ENCODE peak calls at places on chromosomes 3 and 15, in six cellular contexts. E is GM23248, D is SK-N-SH, I is PC-3, R is HCT116, B is MM.1S. W is an unnamed sample.

GRCh38 chr3:180680097-180680430 is 775 bp upstream of the CCDC39 start:
- DNase-seq in I (no peak), B (peak), E (peak), R (no peak), D (peak), W (peak)

GRCh38 chr3:151379083-151379734 is 5.3 kb downstream of the P2RY12 start:
- DNase-seq in I (peak), R (peak), D (peak), E (peak), B (peak), W (peak)

GRCh38 chr3:104032283-104032682 is 1334.4 kb upstream of the ALCAM start:
- DNase-seq in I (no peak), D (no peak), R (no peak), B (no peak), E (no peak), W (no peak)

GRCh38 chr3:50603261-50604109 is 8.1 kb downstream of the CISH start:
- DNase-seq in D (no peak), R (no peak), E (no peak), B (no peak), I (no peak), W (no peak)

GRCh38 chr3:141707741-141708203 is 30.3 kb upstream of the RNF7 start:
- DNase-seq in R (no peak), B (no peak), E (peak), D (no peak), I (peak), W (no peak)

GRCh38 chr3:40597441-40597840 is 72.7 kb downstream of the ZNF621 start:
- DNase-seq in E (peak), R (no peak), B (no peak), D (no peak), I (peak), W (no peak)

GRCh38 chr15:50355612-50355905 is 561 bp upstream of the GABPB1 start:
- DNase-seq in B (no peak), R (no peak), D (no peak), I (no peak), E (peak), W (no peak)

GRCh38 chr15:64158363-64159134 is 4.3 kb downstream of the PPIB start:
- DNase-seq in I (no peak), E (no peak), D (no peak), R (no peak), B (no peak), W (no peak)

GRCh38 chr3:185724761-185725160 is 100.1 kb downstream of the IGF2BP2 start:
- DNase-seq in E (peak), D (no peak), I (no peak), R (no peak), B (no peak), W (peak)

GRCh38 chr3:50662408-50662807 is 12.3 kb upstream of the DOCK3 start:
- DNase-seq in D (no peak), I (no peak), R (no peak), E (no peak), B (no peak), W (no peak)

GRCh38 chr3:32097768-32098167 is 8.7 kb upstream of the GPD1L start:
- DNase-seq in I (no peak), E (no peak), D (no peak), R (no peak), B (peak), W (no peak)

GRCh38 chr15:65361708-65362459 is 15.9 kb downstream of the IGDCC3 start:
- DNase-seq in I (no peak), B (no peak), R (no peak), D (no peak), E (no peak), W (no peak)

GRCh38 chr3:101619734-101620133 is 45.8 kb downstream of the PCNP start:
- DNase-seq in B (no peak), D (no peak), E (no peak), R (no peak), I (no peak), W (no peak)

GRCh38 chr15:48954538-48954937 is 9.2 kb downstream of the SHC4 start:
- DNase-seq in R (no peak), D (no peak), B (no peak), I (peak), E (peak), W (peak)

GRCh38 chr3:42702066-42702951 is at the start of gene HHATL:
- DNase-seq in R (no peak), D (peak), I (no peak), B (no peak), E (no peak), W (no peak)

GRCh38 chr15:86973284-86973844 is 893.7 kb downstream of the AGBL1 start:
- DNase-seq in B (no peak), R (no peak), I (no peak), D (no peak), E (no peak), W (no peak)

GRCh38 chr3:195752538-195753331 is 32.0 kb downstream of the MUC20 start:
- DNase-seq in I (no peak), D (peak), B (no peak), R (no peak), E (no peak), W (no peak)

GRCh38 chr3:129211772-129212171 is 28.1 kb upstream of the CNBP start:
- DNase-seq in D (peak), E (peak), I (peak), B (no peak), R (peak), W (no peak)

GRCh38 chr15:73956276-73957086 is 30.2 kb downstream of the LOXL1 start:
- DNase-seq in B (no peak), I (peak), R (peak), D (no peak), E (peak), W (no peak)

GRCh38 chr3:17130956-17131355 is 246.2 kb downstream of the PLCL2 start:
- DNase-seq in I (no peak), D (no peak), E (no peak), R (no peak), B (no peak), W (no peak)

GRCh38 chr15:24761704-24762302 is 86.2 kb downstream of the NPAP1 start:
- DNase-seq in D (no peak), B (peak), E (peak), R (no peak), I (peak), W (no peak)

GRCh38 chr3:192887047-192887446 is 30.6 kb downstream of the MB21D2 start:
- DNase-seq in I (peak), D (no peak), R (peak), B (no peak), E (no peak), W (no peak)

GRCh38 chr3:143973352-143974021 is 1.9 kb downstream of the DIPK2A start:
- DNase-seq in I (peak), B (no peak), E (peak), D (no peak), R (no peak), W (peak)

DNA sequence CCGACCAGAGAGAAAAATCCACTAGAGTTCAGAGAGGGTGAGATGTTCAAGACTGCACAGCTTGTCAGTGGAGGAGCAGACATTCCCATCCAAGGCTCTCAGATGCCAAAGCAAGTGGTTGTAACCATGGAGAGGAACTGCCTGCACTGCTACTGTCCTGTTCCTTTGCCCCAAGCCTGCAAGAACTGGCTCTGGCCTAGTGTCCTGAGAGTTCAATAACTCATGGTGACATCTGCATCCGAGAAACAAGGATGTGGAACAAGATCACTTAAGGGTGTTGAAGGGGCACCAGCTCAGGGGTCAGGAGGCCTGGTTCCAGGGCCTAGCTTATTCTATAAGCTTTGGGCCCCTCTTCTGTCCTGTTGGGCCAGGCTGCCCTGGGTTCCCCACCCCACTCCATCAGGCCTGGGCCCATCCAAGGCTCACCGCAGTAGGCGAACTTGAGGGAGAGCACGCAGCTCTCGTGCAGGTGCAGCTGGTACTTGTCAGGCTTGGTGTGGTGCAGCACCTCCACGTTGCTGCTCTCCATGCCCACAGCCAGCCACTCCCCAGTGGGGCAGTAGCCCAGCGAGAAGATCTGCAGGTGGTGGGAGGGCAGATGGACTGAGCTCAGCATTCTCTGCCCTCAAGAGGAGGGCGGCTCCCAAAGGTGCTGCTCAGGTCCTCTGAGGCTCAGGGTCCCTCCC is 45.6 kb downstream of the TLE3 start:
- DNase-seq in I (no peak), E (no peak), R (no peak), B (no peak), D (no peak), W (no peak)
- TF ChIP-seq EZH2phosphoT487 in I (no peak), E (no peak), R (no peak), B (no peak), D (no peak), W (no peak)

GRCh38 chr15:78345726-78346125 is 5.6 kb downstream of the CRABP1 start:
- DNase-seq in R (no peak), I (no peak), B (no peak), D (no peak), E (no peak), W (no peak)
- H3K9ac ChIP-seq in R (no peak), I (no peak), B (no peak), D (no peak), E (no peak), W (no peak)

GRCh38 chr3:49015072-49015471 is 3.3 kb downstream of the DALRD3 start:
- DNase-seq in R (no peak), D (no peak), B (no peak), I (no peak), E (no peak), W (no peak)
- TF ChIP-seq EZH2phosphoT487 in R (no peak), D (no peak), B (no peak), I (no peak), E (no peak), W (no peak)

GRCh38 chr3:59046839-59047238 is 3.0 kb downstream of the CFAP20DC start:
- DNase-seq in D (no peak), I (peak), R (no peak), B (no peak), E (no peak), W (no peak)

GRCh38 chr3:59043391-59043790 is 6.4 kb downstream of the CFAP20DC start:
- DNase-seq in E (no peak), B (no peak), I (no peak), R (no peak), D (no peak), W (no peak)

GRCh38 chr3:59040902-59041301 is 8.9 kb downstream of the CFAP20DC start:
- DNase-seq in E (no peak), I (no peak), D (no peak), B (no peak), R (no peak), W (no peak)
- H3K9ac ChIP-seq in E (no peak), I (no peak), D (no peak), B (no peak), R (no peak), W (no peak)

W was measured in neural progenitor cell.